ENCODE peak calls at places on chromosomes 4 and X, in eight cellular contexts. J is choroid plexus epithelial cell, O is upper lobe of right lung, Z is brain microvascular endothelial cell, F is pancreas, L is PC-9, I is cardiac muscle cell, B is GM06990. G is an unnamed sample.

GRCh38 chrX:95427389-95427788 is 1257.3 kb upstream of the DIAPH2 start:
- DNase-seq in J (peak; percentile 2), O (no peak), Z (no peak), F (no peak), L (no peak), I (no peak), B (no peak), G (peak; percentile 1)

GRCh38 chrX:19592952-19593351 is 77.6 kb upstream of the MAP3K15 start:
- DNase-seq in J (no peak), O (no peak), Z (no peak), F (no peak), L (no peak), I (no peak), B (no peak), G (no peak)

GRCh38 chrX:150372756-150373155 is 9.6 kb downstream of the MAMLD1 start:
- DNase-seq in J (no peak), O (no peak), Z (no peak), F (no peak), L (no peak), I (no peak), B (no peak), G (no peak)

GRCh38 chr4:2798399-2799301 is 5.8 kb downstream of the SH3BP2 start:
- DNase-seq in J (peak; percentile 42), O (peak; percentile 85), Z (no peak), F (peak; percentile 40), L (peak; percentile 96), I (no peak), B (peak; percentile 70), G (no peak)

GRCh38 chr4:151690164-151690856 is 70.5 kb downstream of the GATB start:
- DNase-seq in J (peak; percentile 57), O (no peak), Z (peak; percentile 53), F (no peak), L (peak; percentile 15), I (no peak), B (no peak), G (peak; percentile 53)

GRCh38 chr4:37533286-37534033 is 152.7 kb downstream of the RELL1 start:
- DNase-seq in J (peak; percentile 2), O (no peak), Z (no peak), F (no peak), L (no peak), I (no peak), B (no peak), G (no peak)

GRCh38 chr4:105990933-105991332 is 95.7 kb downstream of the NPNT start:
- DNase-seq in J (peak; percentile 84), O (peak; percentile 78), Z (peak; percentile 65), F (peak; percentile 52), L (peak; percentile 81), I (no peak), B (no peak), G (peak; percentile 56)

GRCh38 chr4:173301518-173302201 is 32.5 kb downstream of the HMGB2 start:
- DNase-seq in J (peak; percentile 66), O (no peak), Z (peak; percentile 39), F (no peak), L (no peak), I (peak; percentile 37), B (no peak), G (peak; percentile 9)

GRCh38 chrX:149569770-149570169 is 17.5 kb downstream of the MAGEA9B start:
- DNase-seq in J (peak; percentile 2), O (no peak), Z (no peak), F (no peak), L (no peak), I (no peak), B (no peak), G (no peak)

GRCh38 chr4:2981256-2981804 is 18.0 kb downstream of the GRK4 start:
- DNase-seq in J (no peak), O (no peak), Z (no peak), F (no peak), L (no peak), I (no peak), B (no peak), G (no peak)

GRCh38 chr4:5784960-5785611 is 74.1 kb downstream of the EVC start:
- DNase-seq in J (no peak), O (peak; percentile 26), Z (no peak), F (no peak), L (no peak), I (no peak), B (no peak), G (no peak)

GRCh38 chr4:158015241-158015640 is 157.6 kb downstream of the GASK1B start:
- DNase-seq in J (peak; percentile 59), O (no peak), Z (peak; percentile 73), F (no peak), L (peak; percentile 12), I (no peak), B (no peak), G (no peak)

GRCh38 chr4:127501103-127501502 is 131.7 kb upstream of the INTU start:
- DNase-seq in J (peak; percentile 45), O (no peak), Z (peak; percentile 30), F (no peak), L (no peak), I (no peak), B (no peak), G (no peak)

GRCh38 chr4:139903845-139904244 is 238.2 kb downstream of the MGST2 start:
- DNase-seq in J (no peak), O (no peak), Z (no peak), F (no peak), L (no peak), I (no peak), B (no peak), G (no peak)

GRCh38 chr4:147589586-147589985 is 27.6 kb upstream of the TMEM184C start:
- DNase-seq in J (peak; percentile 51), O (no peak), Z (peak; percentile 32), F (no peak), L (no peak), I (no peak), B (no peak), G (no peak)

GRCh38 chr4:39363773-39364393 is 2.3 kb downstream of the RFC1 start:
- DNase-seq in J (no peak), O (no peak), Z (no peak), F (no peak), L (no peak), I (no peak), B (no peak), G (no peak)
- H3K4me3 ChIP-seq in J (no peak overlapping the region), O (no peak overlapping the region), Z (no peak overlapping the region), F (no peak overlapping the region), L (no peak overlapping the region), I (no peak overlapping the region), B (peak overlapping the region; percentile 80), G (no peak overlapping the region)

GRCh38 chrX:1451251-1451675 is 1.4 kb downstream of the ASMTL start:
- DNase-seq in J (no peak), O (peak; percentile 44), Z (no peak), F (no peak), L (no peak), I (no peak), B (no peak), G (no peak)
- H3K4me3 ChIP-seq in J (peak overlapping the region; percentile 89), O (no peak overlapping the region), Z (no peak overlapping the region), F (no peak overlapping the region), L (peak overlapping the region; percentile 82), I (no peak overlapping the region), B (peak overlapping the region; percentile 94), G (peak overlapping the region; percentile 99)

DNA sequence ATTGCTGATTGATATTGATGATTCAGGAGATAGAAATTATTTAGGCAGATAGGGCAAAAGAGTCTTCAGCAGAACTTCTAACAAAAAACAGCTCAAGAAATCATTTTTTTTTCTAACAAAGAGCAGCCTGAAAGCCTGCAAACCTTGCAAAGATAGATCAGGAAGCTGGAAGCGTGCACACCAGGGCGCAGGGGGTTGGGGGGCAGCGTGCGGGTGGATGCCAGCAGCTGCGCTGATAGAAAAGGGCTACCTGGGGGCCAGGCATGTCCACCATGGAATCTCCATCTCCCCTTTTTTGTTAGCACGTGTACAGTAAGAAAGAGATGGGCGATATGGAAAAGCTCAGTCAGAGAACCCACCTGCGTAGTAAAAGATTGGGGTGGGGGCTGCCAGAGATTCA is 1.7 kb upstream of the CCDC110 start:
- DNase-seq in J (no peak), O (no peak), Z (no peak), F (no peak), L (no peak), I (no peak), B (no peak), G (no peak)
- H3K4me3 ChIP-seq in J (no peak overlapping the region), O (no peak overlapping the region), Z (no peak overlapping the region), F (no peak overlapping the region), L (no peak overlapping the region), I (no peak overlapping the region), B (no peak overlapping the region), G (no peak overlapping the region)

GRCh38 chr4:8736083-8736825 is 135.4 kb downstream of the HMX1 start:
- DNase-seq in J (no peak), O (no peak), Z (no peak), F (no peak), L (no peak), I (no peak), B (no peak), G (no peak)
- H3K4me3 ChIP-seq in J (no peak overlapping the region), O (no peak overlapping the region), Z (no peak overlapping the region), F (no peak overlapping the region), L (no peak overlapping the region), I (no peak overlapping the region), B (no peak overlapping the region), G (no peak overlapping the region)

DNA sequence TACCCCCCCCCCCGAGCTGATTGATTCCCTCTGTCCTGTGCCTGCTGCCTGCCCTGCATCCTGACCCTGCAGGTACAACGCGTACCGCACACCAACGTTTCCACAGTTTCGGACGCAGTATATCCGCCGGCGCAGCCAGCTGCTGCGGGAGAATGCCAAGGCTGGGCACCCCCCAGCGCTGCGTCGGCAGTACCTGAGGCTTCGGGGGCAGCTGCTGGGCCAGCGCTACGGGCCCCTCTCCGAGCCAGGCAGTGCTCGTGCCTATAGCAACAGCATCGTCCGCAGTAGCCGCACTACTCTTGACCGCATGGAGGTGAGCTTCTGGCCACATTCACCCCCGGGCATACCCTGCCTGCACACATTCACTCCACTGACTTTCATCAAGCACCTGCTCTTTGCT is 1.4 kb downstream of the WDR13 start:
- DNase-seq in J (no peak), O (no peak), Z (no peak), F (no peak), L (no peak), I (no peak), B (no peak), G (no peak)
- H3K4me3 ChIP-seq in J (peak overlapping the region; percentile 68), O (peak overlapping the region; percentile 65), Z (peak overlapping the region; percentile 71), F (no peak overlapping the region), L (no peak overlapping the region), I (no peak overlapping the region), B (no peak overlapping the region), G (peak overlapping the region; percentile 58)